ENCODE peak calls at places on chromosomes 7 and 10, in seven cellular contexts. L is nephron progenitor cell; K is CD4-positive, alpha-beta T cell; Z is adrenal gland; H is AG09319; Y is neural progenitor cell; D is AG04450. C is an unnamed sample.

GRCh38 chr7:66697451-66698438 is 42.8 kb upstream of the RABGEF1 start:
- DNase-seq in L (no peak), K (no peak), Z (peak; percentile 75), H (no peak), Y (peak; percentile 33), D (no peak), C (no peak)

GRCh38 chr7:155399577-155399976 is 58.4 kb upstream of the EN2 start:
- DNase-seq in L (no peak), K (no peak), Z (no peak), H (no peak), Y (no peak), D (no peak), C (no peak)

GRCh38 chr10:103676058-103676785 is 179.2 kb downstream of the SH3PXD2A start:
- DNase-seq in L (no peak), K (no peak), Z (peak; percentile 55), H (no peak), Y (no peak), D (no peak), C (no peak)

GRCh38 chr7:26097837-26098668 is 53.9 kb upstream of the NFE2L3 start:
- DNase-seq in L (no peak), K (no peak), Z (no peak), H (no peak), Y (no peak), D (no peak), C (no peak)

GRCh38 chr10:69467928-69468770 is 16.9 kb downstream of the TSPAN15 start:
- DNase-seq in L (no peak), K (no peak), Z (no peak), H (no peak), Y (peak; percentile 24), D (no peak), C (no peak)

GRCh38 chr7:28389504-28390385 is 22.6 kb upstream of the CREB5 start:
- DNase-seq in L (peak; percentile 14), K (no peak), Z (no peak), H (peak; percentile 37), Y (peak; percentile 82), D (peak; percentile 39), C (no peak)

GRCh38 chr7:67406941-67407340 is 410.3 kb downstream of the TYW1 start:
- DNase-seq in L (no peak), K (no peak), Z (no peak), H (no peak), Y (no peak), D (no peak), C (no peak)

GRCh38 chr7:40531946-40532345 is 397.1 kb downstream of the SUGCT start:
- DNase-seq in L (no peak), K (no peak), Z (no peak), H (no peak), Y (no peak), D (no peak), C (no peak)

GRCh38 chr10:102504179-102504975 is 605 bp downstream of the SUFU start:
- DNase-seq in L (peak; percentile 67), K (no peak), Z (peak; percentile 41), H (no peak), Y (peak; percentile 86), D (no peak), C (peak; percentile 26)

GRCh38 chr10:102384053-102384452 is 11.5 kb upstream of the NFKB2 start:
- DNase-seq in L (no peak), K (no peak), Z (no peak), H (no peak), Y (peak; percentile 70), D (no peak), C (no peak)

GRCh38 chr10:117780411-117780810 is 237.9 kb downstream of the EMX2 start:
- DNase-seq in L (no peak), K (no peak), Z (no peak), H (no peak), Y (no peak), D (no peak), C (no peak)

GRCh38 chr10:132939378-132939955 is 2.9 kb downstream of the CFAP46 start:
- DNase-seq in L (no peak), K (peak; percentile 4), Z (no peak), H (no peak), Y (no peak), D (no peak), C (no peak)

GRCh38 chr10:132939957-132940790 is 2.2 kb downstream of the CFAP46 start:
- DNase-seq in L (peak; percentile 81), K (peak; percentile 0), Z (peak; percentile 54), H (peak; percentile 8), Y (peak; percentile 73), D (peak; percentile 11), C (peak; percentile 43)

GRCh38 chr10:132937861-132938260 is 4.5 kb downstream of the CFAP46 start:
- DNase-seq in L (no peak), K (peak; percentile 1), Z (no peak), H (no peak), Y (no peak), D (no peak), C (no peak)

GRCh38 chr10:132940791-132941465 is 1.4 kb downstream of the CFAP46 start:
- DNase-seq in L (no peak), K (peak; percentile 0), Z (no peak), H (no peak), Y (no peak), D (no peak), C (no peak)

GRCh38 chr10:132938472-132939329 is 3.7 kb downstream of the CFAP46 start:
- DNase-seq in L (peak; percentile 59), K (peak; percentile 1), Z (no peak), H (no peak), Y (peak; percentile 76), D (no peak), C (no peak)
- TF ChIP-seq CTCF in L (peak; percentile 49), K (no peak), Z (no peak), H (peak; percentile 25), Y (peak; percentile 59), D (peak; percentile 44), C (no peak)

DNA sequence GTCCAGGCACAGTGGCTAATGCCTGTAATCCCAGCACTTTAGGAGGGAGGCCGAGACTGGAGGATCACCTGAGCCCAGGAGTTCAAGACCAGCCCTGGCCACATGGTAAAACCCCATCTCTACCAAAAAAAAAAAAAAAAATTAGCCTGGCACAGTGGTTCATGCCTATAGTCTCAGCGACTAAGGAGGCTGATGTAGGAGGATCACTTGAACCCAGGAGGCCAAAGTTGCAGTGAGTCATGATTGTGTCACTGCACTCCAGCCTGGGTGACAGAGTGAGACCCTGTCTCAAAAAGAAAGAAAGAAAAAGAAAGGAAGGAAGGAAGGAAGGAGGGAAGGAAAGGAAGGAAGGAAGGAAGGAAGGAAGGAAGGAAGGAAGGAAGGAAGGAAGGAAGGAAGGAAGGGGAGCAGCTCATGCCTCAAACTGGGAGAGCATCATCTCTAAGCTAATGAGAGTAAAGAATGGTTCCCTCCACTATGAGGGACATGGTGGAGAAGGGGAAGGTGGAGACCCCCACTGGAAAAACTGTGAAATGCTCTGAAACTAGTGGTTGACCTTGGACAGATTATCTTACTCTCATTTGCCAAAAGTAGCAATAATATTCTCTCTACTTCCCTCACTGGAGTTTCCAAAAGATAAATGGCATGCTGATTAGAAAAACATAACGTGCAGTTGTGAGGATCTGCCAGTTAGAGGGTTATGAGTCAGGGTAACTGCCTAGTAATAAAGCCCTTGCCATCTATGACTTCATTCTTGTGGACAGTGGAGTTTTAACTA is 16.8 kb downstream of the GIMAP5 start:
- DNase-seq in L (no peak), K (no peak), Z (no peak), H (no peak), Y (peak; percentile 35), D (no peak), C (no peak)
- TF ChIP-seq CTCF in L (peak; percentile 47), K (peak; percentile 38), Z (peak; percentile 27), H (no peak), Y (peak; percentile 56), D (no peak), C (no peak)

GRCh38 chr7:70416611-70417010 is 715.3 kb upstream of the GALNT17 start:
- DNase-seq in L (no peak), K (no peak), Z (no peak), H (no peak), Y (no peak), D (no peak), C (no peak)

GRCh38 chr7:70414368-70414767 is 717.6 kb upstream of the GALNT17 start:
- DNase-seq in L (no peak), K (no peak), Z (no peak), H (no peak), Y (no peak), D (no peak), C (no peak)

GRCh38 chr7:70415179-70415972 is 716.6 kb upstream of the GALNT17 start:
- DNase-seq in L (no peak), K (no peak), Z (no peak), H (no peak), Y (no peak), D (no peak), C (no peak)

GRCh38 chr7:70419816-70420215 is 712.1 kb upstream of the GALNT17 start:
- DNase-seq in L (no peak), K (no peak), Z (no peak), H (no peak), Y (peak; percentile 59), D (no peak), C (no peak)

DNA sequence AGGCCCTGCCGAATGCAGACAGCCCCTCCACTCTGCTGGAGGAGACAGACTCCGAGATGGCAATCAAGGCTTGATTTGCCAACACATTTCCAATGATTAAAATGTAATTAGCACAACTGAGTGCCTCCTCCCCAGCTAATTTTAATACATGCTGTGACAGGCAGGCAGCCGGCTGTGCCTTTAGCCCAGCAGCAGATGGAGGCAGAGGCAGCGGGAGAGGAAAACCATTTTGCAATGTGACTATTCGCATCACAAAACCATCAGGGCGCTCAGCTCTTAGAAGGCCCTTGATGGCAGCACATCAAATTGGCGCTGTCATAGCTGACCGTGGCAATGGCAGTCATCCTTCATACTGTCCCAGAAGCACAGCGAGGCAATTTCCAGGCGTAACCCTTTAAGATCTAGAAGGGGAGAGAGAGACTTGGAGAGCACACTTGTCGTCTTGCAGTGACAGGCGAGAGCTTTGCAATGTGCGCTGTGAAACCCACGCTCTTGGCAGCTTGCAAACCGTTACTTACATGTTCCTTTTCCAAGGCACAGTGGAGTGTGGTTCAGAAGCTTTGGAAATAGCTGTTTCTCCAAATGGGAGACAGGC is 714.8 kb upstream of the GALNT17 start:
- DNase-seq in L (no peak), K (no peak), Z (no peak), H (no peak), Y (peak; percentile 24), D (no peak), C (no peak)
- TF ChIP-seq CTCF in L (no peak), K (no peak), Z (no peak), H (no peak), Y (peak; percentile 7), D (peak; percentile 10), C (no peak)

GRCh38 chr10:52019656-52020055 is 294.4 kb upstream of the DKK1 start:
- DNase-seq in L (no peak), K (no peak), Z (no peak), H (no peak), Y (peak; percentile 24), D (no peak), C (no peak)
- TF ChIP-seq CTCF in L (no peak), K (no peak), Z (no peak), H (no peak), Y (no peak), D (no peak), C (no peak)

C was measured in stomach.